ENCODE peak calls at places on chromosome 16, in seven cellular contexts. T, W, H, Z, J, I and K are unnamed samples.

GRCh38 chr16:64051826-64052225 is 1070.0 kb downstream of the CDH11 start:
- DNase-seq in Z (no peak), W (no peak), I (peak; percentile 34), T (no peak), H (peak; percentile 42), J (peak; percentile 47), K (no peak)

GRCh38 chr16:11327277-11328171 is 17.7 kb upstream of the RMI2 start:
- DNase-seq in W (peak; percentile 55), J (no peak), T (no peak), H (no peak), Z (peak; percentile 74), I (no peak), K (no peak)

GRCh38 chr16:49592507-49593422 is 219.2 kb downstream of the C16orf78 start:
- DNase-seq in Z (peak; percentile 74), W (no peak), H (peak; percentile 63), T (peak; percentile 43), I (peak; percentile 52), J (peak; percentile 44), K (peak; percentile 60)

GRCh38 chr16:9996191-9996590 is 186.0 kb downstream of the GRIN2A start:
- DNase-seq in J (no peak), I (no peak), H (peak; percentile 53), Z (no peak), T (no peak), W (no peak), K (peak; percentile 2)

GRCh38 chr16:89136931-89137330 is 34.6 kb upstream of the CDH15 start:
- DNase-seq in H (no peak), Z (no peak), I (no peak), T (no peak), W (peak; percentile 9), J (no peak), K (no peak)

GRCh38 chr16:8572919-8573724 is 17.2 kb downstream of the TMEM114 start:
- DNase-seq in I (peak; percentile 75), H (peak; percentile 68), Z (no peak), J (peak; percentile 41), W (no peak), T (peak; percentile 53), K (peak; percentile 22)

GRCh38 chr16:27870116-27870798 is 193.3 kb downstream of the GSG1L start:
- DNase-seq in J (no peak), T (no peak), H (no peak), I (no peak), Z (no peak), W (no peak), K (no peak)

GRCh38 chr16:50303605-50304466 is 37.5 kb downstream of the ADCY7 start:
- DNase-seq in J (no peak), H (no peak), W (peak; percentile 67), I (peak; percentile 52), T (no peak), Z (no peak), K (no peak)

GRCh38 chr16:12535535-12536411 is 267.9 kb downstream of the CPPED1 start:
- DNase-seq in H (peak; percentile 88), I (no peak), Z (peak; percentile 80), W (no peak), T (no peak), J (peak; percentile 74), K (peak; percentile 64)

GRCh38 chr16:46747777-46748651 is at the start of gene MYLK3:
- DNase-seq in H (peak; percentile 30), W (no peak), J (peak; percentile 95), Z (no peak), I (no peak), T (no peak), K (no peak)

GRCh38 chr16:24755201-24755874 is 25.9 kb downstream of the TNRC6A start:
- DNase-seq in T (no peak), I (no peak), Z (no peak), H (peak; percentile 17), J (peak; percentile 26), W (no peak), K (no peak)

GRCh38 chr16:10045291-10045775 is 136.9 kb downstream of the GRIN2A start:
- DNase-seq in J (no peak), T (no peak), I (no peak), H (no peak), Z (no peak), W (no peak), K (no peak)

GRCh38 chr16:23155445-23156049 is 6.3 kb upstream of the USP31 start:
- DNase-seq in Z (no peak), W (no peak), T (peak; percentile 21), J (peak; percentile 27), H (peak; percentile 45), I (peak; percentile 28), K (no peak)
- TF ChIP-seq CTCF in Z (peak; percentile 58), W (no peak), T (peak; percentile 16), J (peak; percentile 54), H (peak; percentile 54), I (peak; percentile 43), K (no peak)

DNA sequence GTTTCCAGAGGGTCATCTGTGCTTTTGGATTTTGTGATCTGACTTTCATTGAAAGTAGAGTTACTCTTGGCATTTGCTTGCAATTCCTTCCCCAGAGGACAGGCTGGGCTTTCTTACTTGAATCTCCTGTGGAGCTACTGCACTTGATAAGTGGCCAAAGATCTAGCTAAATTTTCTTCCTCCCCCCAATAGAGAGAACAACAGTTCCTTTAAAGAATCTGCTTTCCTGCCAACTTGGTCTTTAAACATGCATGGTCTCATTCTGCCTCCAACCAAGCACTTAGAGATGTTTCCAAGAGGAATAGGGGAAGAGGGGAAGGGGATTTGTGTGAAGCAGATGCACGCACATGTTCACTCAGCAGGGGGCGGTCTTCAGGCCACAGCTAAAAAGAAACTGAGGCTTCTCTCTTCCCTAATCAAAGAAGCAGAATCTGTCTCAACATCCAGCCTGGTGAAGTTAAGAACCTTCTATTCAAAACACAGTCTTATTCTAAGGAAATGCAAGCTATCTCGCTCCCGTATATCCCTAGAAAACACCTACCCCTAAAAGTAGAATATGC is 229.6 kb downstream of the ZFHX3 start:
- DNase-seq in Z (no peak), T (no peak), H (peak; percentile 49), I (no peak), W (no peak), J (no peak), K (no peak)
- TF ChIP-seq CTCF in Z (peak; percentile 29), T (no peak), H (peak; percentile 55), I (no peak), W (no peak), J (peak; percentile 28), K (peak; percentile 12)

GRCh38 chr16:58579587-58579986 is 50.0 kb downstream of the CNOT1 start:
- DNase-seq in I (no peak), T (no peak), Z (no peak), W (no peak), J (no peak), H (no peak), K (no peak)

GRCh38 chr16:58582133-58582532 is 47.5 kb downstream of the CNOT1 start:
- DNase-seq in T (no peak), J (no peak), W (no peak), Z (no peak), I (no peak), H (no peak), K (no peak)

GRCh38 chr16:58584831-58585505 is 44.7 kb downstream of the CNOT1 start:
- DNase-seq in J (no peak), T (no peak), H (no peak), W (no peak), Z (no peak), I (no peak), K (no peak)

GRCh38 chr16:58586340-58587030 is 43.1 kb downstream of the CNOT1 start:
- DNase-seq in Z (no peak), W (no peak), I (no peak), J (no peak), T (no peak), H (no peak), K (no peak)

GRCh38 chr16:58582971-58583765 is 46.5 kb downstream of the CNOT1 start:
- DNase-seq in J (no peak), I (peak; percentile 27), Z (no peak), H (peak; percentile 7), W (no peak), T (no peak), K (no peak)
- TF ChIP-seq CTCF in J (no peak), I (no peak), Z (no peak), H (no peak), W (no peak), T (no peak), K (no peak)

DNA sequence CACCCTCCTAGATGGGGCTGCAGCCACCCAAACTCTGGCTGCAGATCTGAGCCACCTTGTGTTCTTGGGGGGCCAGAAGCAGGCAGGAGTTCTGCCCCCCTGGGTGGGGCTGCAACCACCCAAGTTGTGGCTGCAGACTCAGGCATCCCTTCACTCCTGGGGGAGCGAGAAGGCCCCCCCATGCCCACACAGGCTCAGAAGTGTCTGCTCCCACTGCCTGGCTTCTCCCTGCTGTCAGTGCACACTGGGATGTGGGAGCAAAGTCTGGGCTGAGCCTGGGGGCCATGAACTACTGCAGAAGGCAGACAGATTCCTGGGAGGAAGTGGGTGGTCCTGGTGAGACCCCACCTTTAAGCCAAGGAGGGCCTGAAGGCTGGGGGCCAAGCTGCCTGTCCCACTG is 13.0 kb downstream of the MT1X start:
- DNase-seq in J (no peak), Z (no peak), I (no peak), H (no peak), W (no peak), T (no peak), K (no peak)
- TF ChIP-seq CTCF in J (no peak), Z (no peak), I (no peak), H (no peak), W (no peak), T (no peak), K (no peak)

GRCh38 chr16:79997257-79997656 is 396.7 kb upstream of the MAF start:
- DNase-seq in Z (no peak), J (peak; percentile 32), I (peak; percentile 42), H (peak; percentile 50), W (no peak), T (peak; percentile 20), K (no peak)
- TF ChIP-seq CTCF in Z (peak; percentile 34), J (peak; percentile 26), I (peak; percentile 51), H (peak; percentile 62), W (no peak), T (peak; percentile 43), K (peak; percentile 32)

DNA sequence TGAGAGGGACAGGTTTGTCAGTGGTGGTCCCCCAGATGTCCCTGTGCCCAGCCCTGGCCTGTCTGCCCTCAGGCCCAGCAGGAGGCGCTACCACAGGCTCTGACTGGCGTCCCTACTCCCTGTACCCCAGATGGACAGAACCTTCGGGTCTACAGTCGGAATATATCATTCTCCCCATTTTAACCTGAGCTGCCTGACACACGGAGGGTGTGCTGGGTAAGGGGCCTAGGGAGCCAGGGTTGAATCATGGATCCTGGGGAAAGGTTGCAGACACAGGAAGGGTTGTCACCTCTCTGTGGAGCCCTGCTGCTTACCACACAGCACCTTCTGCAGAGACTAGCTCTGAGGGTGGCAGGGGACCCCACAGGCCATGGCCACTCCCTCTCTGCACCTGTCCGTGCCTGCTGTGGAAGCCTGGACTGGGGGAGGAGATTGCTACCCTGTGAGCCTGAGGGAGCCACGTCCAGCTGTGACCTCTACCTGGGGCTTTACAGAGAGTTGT is 162.2 kb upstream of the ZNF267 start:
- DNase-seq in W (no peak), J (no peak), I (no peak), H (no peak), Z (no peak), T (no peak), K (no peak)
- TF ChIP-seq CTCF in W (no peak), J (no peak), I (no peak), H (peak; percentile 11), Z (peak; percentile 20), T (no peak), K (no peak)

GRCh38 chr16:66324785-66325184 is 41.7 kb upstream of the CDH5 start:
- DNase-seq in Z (no peak), T (peak; percentile 61), I (peak; percentile 18), H (peak; percentile 69), W (no peak), J (peak; percentile 48), K (peak; percentile 44)
- TF ChIP-seq CTCF in Z (no peak), T (peak; percentile 47), I (no peak), H (peak; percentile 47), W (no peak), J (peak; percentile 29), K (peak; percentile 29)